ENCODE peak calls at places on chromosome 1, in four cellular contexts. I is K562, U is HL-60, P is GM12878. R is an unnamed sample.

GRCh38 chr1:15475737-15476314 is at the start of gene CELA2B:
- DNase-seq in I (no peak), U (no peak), P (no peak), R (no peak)

GRCh38 chr1:12196641-12197482 is 30.1 kb downstream of the TNFRSF1B start:
- DNase-seq in I (no peak), U (peak; percentile 98), P (no peak), R (peak; percentile 58)

GRCh38 chr1:232416026-232416568 is 213.8 kb downstream of the SIPA1L2 start:
- DNase-seq in I (no peak), U (no peak), P (no peak), R (no peak)

GRCh38 chr1:53938136-53938830 is 7.2 kb downstream of the IFT25 start:
- DNase-seq in I (no peak), U (no peak), P (no peak), R (no peak)

GRCh38 chr1:14366361-14367018 is 232.0 kb upstream of the KAZN start:
- DNase-seq in I (no peak), U (no peak), P (no peak), R (no peak)

GRCh38 chr1:40612345-40612831 is 53.1 kb downstream of the RIMS3 start:
- DNase-seq in I (peak; percentile 79), U (peak; percentile 78), P (peak; percentile 46), R (peak; percentile 59)

GRCh38 chr1:181646723-181647122 is 163.4 kb downstream of the CACNA1E start:
- DNase-seq in I (no peak), U (no peak), P (no peak), R (no peak)

GRCh38 chr1:14598498-14599172 is at the start of gene KAZN:
- DNase-seq in I (peak; percentile 21), U (no peak), P (no peak), R (peak; percentile 10)

GRCh38 chr1:226697151-226697575 is 41.9 kb downstream of the ITPKB start:
- DNase-seq in I (no peak), U (no peak), P (peak; percentile 67), R (no peak)

GRCh38 chr1:85398391-85399064 is 66.4 kb downstream of the DDAH1 start:
- DNase-seq in I (no peak), U (no peak), P (no peak), R (no peak)
- TF ChIP-seq SPI1 in I (no peak), U (no peak), P (no peak), R (no peak)

GRCh38 chr1:1001631-1002300 is 1.9 kb upstream of the HES4 start:
- DNase-seq in I (peak; percentile 95), U (peak; percentile 47), P (no peak), R (peak; percentile 90)

GRCh38 chr1:998905-999796 is 746 bp downstream of the HES4 start:
- DNase-seq in I (peak; percentile 61), U (no peak), P (no peak), R (no peak)

GRCh38 chr1:1000357-1001056 is 610 bp upstream of the HES4 start:
- DNase-seq in I (peak; percentile 97), U (peak; percentile 13), P (peak; percentile 37), R (peak; percentile 75)

GRCh38 chr1:999797-1000356 is at the start of gene HES4:
- DNase-seq in I (peak; percentile 95), U (peak; percentile 66), P (no peak), R (no peak)

GRCh38 chr1:1001057-1001630 is 1.2 kb upstream of the HES4 start:
- DNase-seq in I (peak; percentile 58), U (no peak), P (no peak), R (no peak)
- TF ChIP-seq SPI1 in I (no peak), U (no peak), P (no peak), R (no peak)

GRCh38 chr1:75768021-75768420 is 18.0 kb upstream of the RABGGTB start:
- DNase-seq in I (no peak), U (no peak), P (no peak), R (no peak)

GRCh38 chr1:75764057-75764655 is 21.9 kb upstream of the RABGGTB start:
- DNase-seq in I (peak; percentile 18), U (no peak), P (no peak), R (no peak)

DNA sequence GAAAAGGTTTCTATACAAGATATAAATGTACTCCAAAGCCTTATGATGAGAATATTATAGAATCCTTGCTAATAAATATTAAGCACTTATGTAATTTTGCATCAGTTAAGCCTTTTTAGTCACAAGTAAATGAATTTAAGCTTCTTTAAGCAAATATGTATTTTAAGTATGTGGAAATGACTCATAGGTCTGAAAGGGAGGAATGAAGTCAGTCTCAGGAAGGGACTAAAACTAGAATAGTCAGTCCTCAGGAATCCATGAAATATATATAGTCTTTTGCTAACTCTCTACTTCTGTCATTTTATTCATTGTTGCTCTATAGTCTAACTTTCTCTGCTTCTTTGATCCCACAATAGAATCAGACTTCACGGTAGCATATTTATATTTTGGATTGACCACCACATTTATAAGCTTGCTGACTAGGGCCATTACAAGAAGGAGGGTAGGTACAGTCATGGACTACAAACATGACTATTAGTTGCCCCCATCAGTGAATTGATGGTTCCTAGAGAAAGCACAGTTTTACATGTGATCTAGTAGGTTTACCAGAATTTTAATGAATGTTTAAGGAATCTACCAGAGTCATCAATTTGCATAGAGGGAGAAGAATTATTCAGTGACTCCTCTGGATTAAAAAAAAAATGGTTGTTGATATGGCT is 20.2 kb upstream of the RABGGTB start:
- DNase-seq in I (no peak), U (no peak), P (no peak), R (no peak)
- TF ChIP-seq SPI1 in I (no peak), U (no peak), P (no peak), R (no peak)

GRCh38 chr1:246651012-246651411 is 73.2 kb upstream of the SCCPDH start:
- DNase-seq in I (no peak), U (peak; percentile 15), P (no peak), R (no peak)

GRCh38 chr1:246647513-246647912 is 76.7 kb upstream of the SCCPDH start:
- DNase-seq in I (no peak), U (no peak), P (no peak), R (no peak)

GRCh38 chr1:246642719-246643118 is 76.5 kb downstream of the CNST start:
- DNase-seq in I (no peak), U (no peak), P (no peak), R (no peak)

GRCh38 chr1:246641394-246641793 is 75.1 kb downstream of the CNST start:
- DNase-seq in I (no peak), U (no peak), P (no peak), R (no peak)

GRCh38 chr1:246647113-246647512 is 77.1 kb upstream of the SCCPDH start:
- DNase-seq in I (peak; percentile 42), U (no peak), P (no peak), R (no peak)
- TF ChIP-seq SPI1 in I (no peak), U (no peak), P (no peak), R (no peak)

DNA sequence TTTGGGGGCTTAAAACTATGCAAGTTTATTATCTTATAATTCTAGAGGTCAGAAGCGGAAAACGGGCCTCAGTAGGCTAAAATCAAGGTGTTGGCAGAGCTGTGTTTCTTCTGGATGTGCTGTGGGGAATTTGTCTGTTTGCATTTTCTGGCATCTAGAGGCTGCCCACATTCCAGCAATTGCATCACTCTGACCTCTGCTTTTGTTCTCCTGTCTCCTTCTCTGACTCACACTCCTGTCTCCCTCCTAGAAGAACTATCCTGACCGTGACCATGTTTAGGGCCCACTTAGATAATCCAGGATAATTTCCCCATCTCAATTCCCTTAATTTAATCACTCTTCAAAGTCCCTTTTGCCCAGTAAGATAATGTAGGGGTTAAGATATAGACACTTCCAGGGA is 127.4 kb upstream of the DEPDC1 start:
- DNase-seq in I (no peak), U (no peak), P (no peak), R (no peak)
- TF ChIP-seq SPI1 in I (no peak), U (no peak), P (no peak), R (no peak)

GRCh38 chr1:99496067-99496466 is 149.8 kb upstream of the PALMD start:
- DNase-seq in I (no peak), U (no peak), P (no peak), R (no peak)
- TF ChIP-seq SPI1 in I (no peak), U (no peak), P (no peak), R (no peak)

GRCh38 chr1:116325922-116326321 is 47.1 kb upstream of the ATP1A1 start:
- DNase-seq in I (no peak), U (no peak), P (no peak), R (no peak)
- TF ChIP-seq SPI1 in I (no peak), U (no peak), P (peak; percentile 57), R (peak; percentile 55)

GRCh38 chr1:227884370-227885134 is 63.2 kb downstream of the WNT9A start:
- DNase-seq in I (peak; percentile 15), U (no peak), P (no peak), R (no peak)
- TF ChIP-seq SPI1 in I (no peak), U (no peak), P (no peak), R (no peak)

GRCh38 chr1:6039031-6039430 is 6.7 kb upstream of the KCNAB2 start:
- DNase-seq in I (no peak), U (no peak), P (no peak), R (no peak)

GRCh38 chr1:6038603-6039002 is 7.1 kb upstream of the KCNAB2 start:
- DNase-seq in I (no peak), U (no peak), P (no peak), R (no peak)

GRCh38 chr1:6035265-6035664 is 10.4 kb upstream of the KCNAB2 start:
- DNase-seq in I (no peak), U (no peak), P (no peak), R (no peak)

GRCh38 chr1:6035719-6036118 is 10.0 kb upstream of the KCNAB2 start:
- DNase-seq in I (no peak), U (no peak), P (no peak), R (no peak)

DNA sequence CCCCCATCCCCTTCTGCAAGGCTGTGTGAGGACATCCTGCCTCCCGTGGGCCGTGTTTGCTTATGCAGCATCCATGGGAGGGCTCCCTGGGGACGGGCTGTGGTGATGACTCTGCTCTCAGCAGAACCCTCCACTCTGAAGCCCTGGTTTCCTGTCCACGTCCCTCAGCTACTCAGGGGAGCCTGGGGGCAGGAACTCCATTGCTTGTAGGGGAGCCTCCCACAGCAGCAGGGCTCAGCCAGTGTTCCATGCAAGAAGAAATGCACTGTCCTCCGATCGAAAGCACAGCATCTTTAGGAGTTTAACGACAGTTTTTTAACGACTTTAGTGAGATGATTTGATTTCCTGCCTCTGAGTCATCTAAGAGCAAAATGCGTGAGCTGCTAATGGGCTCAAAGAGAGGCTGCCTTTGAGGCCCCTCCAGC is 8.3 kb upstream of the KCNAB2 start:
- DNase-seq in I (no peak), U (peak; percentile 47), P (no peak), R (peak; percentile 66)
- TF ChIP-seq SPI1 in I (no peak), U (no peak), P (no peak), R (no peak)

R was measured in GM12891.